ENCODE peak calls at places on chromosomes 2 and 18, in eight cellular contexts. O is effector memory CD4-positive, alpha-beta T cell; V is heart left ventricle; L is tibial artery; M is breast epithelium; Q is osteoblast; E is upper lobe of left lung; N is psoas muscle. W is an unnamed sample. For H3K27me3 and H3K9me3, the result is how much of the 10 kb centered on the place peaks cover.

GRCh38 chr2:99970292-99970868 is 172.0 kb downstream of the AFF3 start:
- DNase-seq in O (no peak), V (no peak), L (no peak), M (no peak), Q (no peak), E (no peak), N (no peak), W (no peak)

GRCh38 chr2:6526093-6526824 is 339.4 kb downstream of the CMPK2 start:
- DNase-seq in O (no peak), V (no peak), L (no peak), M (no peak), Q (no peak), E (no peak), N (no peak), W (no peak)

GRCh38 chr18:13463526-13463925 is 245.0 kb downstream of the LDLRAD4 start:
- DNase-seq in O (no peak), V (no peak), L (no peak), M (no peak), Q (no peak), E (no peak), N (no peak), W (no peak)

GRCh38 chr2:160207804-160208661 is 8.0 kb upstream of the ITGB6 start:
- DNase-seq in O (no peak), V (peak), L (peak), M (peak), Q (peak), E (no peak), N (peak), W (no peak)

GRCh38 chr2:231133365-231134114 is 8.7 kb upstream of the HTR2B start:
- DNase-seq in O (no peak), V (no peak), L (no peak), M (no peak), Q (peak), E (no peak), N (no peak), W (no peak)

GRCh38 chr2:19890104-19890503 is 11.7 kb downstream of the TTC32 start:
- DNase-seq in O (no peak), V (no peak), L (no peak), M (no peak), Q (no peak), E (no peak), N (no peak), W (no peak)

GRCh38 chr2:213847316-213847715 is 563.1 kb downstream of the SPAG16 start:
- DNase-seq in O (no peak), V (no peak), L (no peak), M (no peak), Q (no peak), E (no peak), N (no peak), W (no peak)

GRCh38 chr2:150144546-150145305 is 342.7 kb downstream of the RND3 start:
- DNase-seq in O (no peak), V (no peak), L (no peak), M (no peak), Q (no peak), E (no peak), N (no peak), W (no peak)

GRCh38 chr2:199458017-199458805 is 472 bp upstream of the SATB2 start:
- DNase-seq in O (no peak), V (peak), L (no peak), M (no peak), Q (peak), E (peak), N (peak), W (no peak)

GRCh38 chr2:226554726-226555125 is 244.9 kb downstream of the IRS1 start:
- DNase-seq in O (no peak), V (no peak), L (no peak), M (no peak), Q (no peak), E (no peak), N (no peak), W (no peak)

GRCh38 chr2:143759455-143759854 is 630.2 kb downstream of the ARHGAP15 start:
- DNase-seq in O (no peak), V (no peak), L (no peak), M (no peak), Q (no peak), E (no peak), N (no peak), W (no peak)

GRCh38 chr2:96928277-96928781 is 58.1 kb downstream of the FAM178B start:
- DNase-seq in O (no peak), V (no peak), L (peak), M (peak), Q (peak), E (no peak), N (peak), W (no peak)

DNA sequence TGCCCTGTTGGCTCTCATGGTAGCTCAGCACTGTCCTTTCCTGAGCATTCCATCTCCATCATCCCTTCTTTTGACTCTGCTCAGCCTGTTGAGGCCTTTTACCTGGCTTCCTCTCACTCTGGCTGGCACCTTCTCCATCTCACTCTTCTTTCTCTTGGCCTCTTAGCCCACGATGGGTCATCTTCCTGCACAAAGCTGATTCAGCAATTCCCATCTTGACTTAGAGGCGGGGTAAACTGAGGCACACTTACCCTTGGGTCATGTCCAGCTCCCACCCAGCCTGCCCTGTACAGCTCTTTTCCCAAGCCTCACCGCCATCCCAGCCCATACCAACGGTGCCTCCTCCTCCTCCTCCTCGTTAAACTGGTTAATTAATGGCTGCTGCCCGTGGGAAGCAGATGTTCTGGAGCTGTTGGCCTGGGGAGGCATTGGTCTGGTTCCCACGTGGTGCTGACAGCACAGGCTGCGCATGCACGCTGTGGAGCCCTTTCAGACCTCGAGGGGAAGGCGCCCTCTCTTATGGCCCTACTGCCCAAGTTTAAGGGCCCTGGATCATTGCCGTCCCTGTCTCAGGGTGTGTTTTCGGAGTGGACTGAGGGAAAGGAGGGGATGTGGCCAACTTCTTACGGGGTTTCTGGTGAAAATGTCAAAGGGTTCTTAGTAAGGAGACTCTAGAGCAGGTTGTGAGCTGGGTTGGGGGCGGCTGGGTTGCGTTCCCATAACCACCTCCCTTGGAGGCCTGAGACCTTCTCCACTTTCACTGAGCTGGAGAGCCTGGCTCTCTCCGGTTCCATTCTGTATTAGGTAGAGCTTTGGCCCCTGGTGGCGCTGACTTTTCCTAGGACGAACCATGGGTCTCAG is 10.9 kb downstream of the WNT10A start:
- DNase-seq in O (no peak), V (no peak), L (peak), M (no peak), Q (peak), E (no peak), N (no peak), W (no peak)
- H3K27me3 ChIP-seq in O (under half), V (under half), L (under half), M (under half), Q (under half), E (under half), N (under half), W (under half)

GRCh38 chr2:164847291-164847690 is 5.7 kb upstream of the COBLL1 start:
- DNase-seq in O (no peak), V (no peak), L (no peak), M (no peak), Q (no peak), E (no peak), N (no peak), W (no peak)
- H3K27ac ChIP-seq in O (no peak), V (no peak), L (no peak), M (no peak), Q (no peak), E (no peak), N (no peak), W (no peak)

GRCh38 chr18:402129-402528 is 98.4 kb downstream of the COLEC12 start:
- DNase-seq in O (no peak), V (no peak), L (no peak), M (no peak), Q (no peak), E (no peak), N (no peak), W (no peak)
- H3K9me3 ChIP-seq in O (under half), V (under half), L (under half), M (under half), Q (under half), E (under half), N (under half), W (under half)

DNA sequence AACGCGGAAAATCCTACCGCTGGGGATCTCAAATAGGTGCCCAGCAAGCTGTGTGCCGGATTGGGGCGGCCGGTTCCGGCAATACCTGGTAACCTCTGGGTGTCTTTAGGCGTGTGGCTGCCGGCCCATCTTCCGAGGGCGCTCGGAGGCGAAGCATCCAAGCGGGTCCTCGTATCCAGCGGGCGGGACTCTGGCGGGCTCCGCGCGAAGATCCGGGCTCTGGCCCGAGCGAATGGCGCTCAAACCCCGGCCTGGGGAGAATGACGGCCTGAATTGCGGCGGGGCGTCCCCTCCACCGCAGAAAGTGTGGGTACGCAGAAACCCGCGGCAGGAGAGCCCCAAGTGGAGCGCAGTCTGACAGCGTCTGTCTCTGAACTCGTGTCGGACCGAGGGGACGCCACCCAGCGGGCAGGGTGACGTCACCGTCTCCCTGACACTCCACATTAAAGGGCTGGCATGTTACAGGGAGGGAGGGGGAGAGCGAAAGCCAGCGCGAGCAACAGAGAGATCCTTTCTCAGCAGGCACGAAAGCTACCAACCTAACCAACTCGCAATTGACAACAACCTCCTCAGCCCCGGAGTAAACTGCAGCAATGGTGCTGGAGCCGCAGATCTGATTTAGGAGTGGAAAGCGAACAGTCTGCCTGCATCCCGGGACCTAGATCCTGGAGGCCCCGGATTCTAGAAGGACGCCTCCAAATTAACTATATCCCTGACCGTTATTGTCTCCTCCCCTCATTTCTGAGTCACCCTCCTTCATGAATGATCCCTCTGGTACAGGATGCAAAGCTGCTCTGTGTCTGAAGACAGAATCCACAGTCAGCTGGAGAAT is at the start of gene SKOR2:
- DNase-seq in O (no peak), V (no peak), L (no peak), M (no peak), Q (peak), E (peak), N (no peak), W (no peak)
- H3K27me3 ChIP-seq in O (under half), V (half or more), L (under half), M (half or more), Q (half or more), E (half or more), N (half or more), W (under half)

GRCh38 chr2:119408221-119408619 is 23.4 kb upstream of the TMEM37 start:
- DNase-seq in O (no peak), V (no peak), L (no peak), M (no peak), Q (no peak), E (peak), N (no peak), W (no peak)
- H3K27ac ChIP-seq in O (no peak), V (no peak), L (no peak), M (peak), Q (no peak), E (no peak), N (no peak), W (no peak)

DNA sequence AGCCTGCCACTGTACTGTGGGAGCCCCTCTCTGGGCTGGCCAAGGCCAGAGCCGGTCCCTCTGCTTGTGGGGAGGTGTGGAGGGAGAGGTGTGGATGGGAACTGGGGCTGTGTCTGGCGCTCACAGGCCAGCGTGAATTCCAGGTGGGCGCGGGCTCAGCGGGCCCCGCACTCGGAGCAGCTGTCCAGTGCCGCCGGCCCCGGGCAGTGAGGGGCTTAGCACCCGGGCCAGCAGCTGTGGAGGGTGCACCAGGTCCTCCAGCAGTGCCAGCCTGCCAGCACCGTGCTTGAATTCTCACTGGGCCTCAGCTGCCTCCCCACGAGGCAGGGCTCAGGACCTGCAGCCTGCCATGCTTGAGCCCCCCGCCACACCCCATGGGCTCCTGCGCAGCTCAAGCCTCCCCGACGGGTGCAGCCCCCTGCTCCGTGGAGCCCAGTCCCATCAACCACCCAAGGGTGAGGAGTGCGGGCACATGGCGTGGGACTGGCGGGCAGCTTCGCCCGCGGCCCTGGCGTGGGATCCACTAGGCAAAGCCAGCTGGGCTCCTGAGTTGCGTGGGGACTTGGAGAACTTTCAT is 69.5 kb upstream of the ABCA12 start:
- DNase-seq in O (no peak), V (no peak), L (no peak), M (no peak), Q (no peak), E (peak), N (no peak), W (no peak)
- H3K9me3 ChIP-seq in O (under half), V (under half), L (under half), M (under half), Q (under half), E (under half), N (under half), W (under half)

DNA sequence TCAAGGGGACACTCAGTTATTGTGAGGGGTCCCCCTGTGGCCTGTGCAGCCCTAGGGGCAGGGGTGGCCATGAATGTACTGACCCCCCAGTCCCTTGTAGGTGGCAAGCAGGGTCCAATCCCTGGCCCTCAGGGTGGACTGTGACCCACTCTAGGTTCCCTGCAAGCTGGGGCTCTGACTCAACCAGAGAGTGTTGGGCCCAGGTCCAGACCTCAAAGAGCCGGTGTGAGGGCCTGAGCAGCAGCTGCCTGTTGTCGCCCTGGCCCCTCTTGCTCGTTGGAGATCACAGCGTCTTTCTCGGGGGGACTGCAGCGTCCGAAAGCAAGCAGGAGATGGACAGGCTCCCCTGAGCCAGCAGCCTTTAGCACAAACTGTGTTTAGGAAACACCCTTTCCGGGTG is 66.8 kb upstream of the ATG16L1 start:
- DNase-seq in O (no peak), V (no peak), L (no peak), M (no peak), Q (no peak), E (no peak), N (no peak), W (no peak)
- H3K27me3 ChIP-seq in O (under half), V (under half), L (under half), M (under half), Q (under half), E (under half), N (under half), W (under half)

DNA sequence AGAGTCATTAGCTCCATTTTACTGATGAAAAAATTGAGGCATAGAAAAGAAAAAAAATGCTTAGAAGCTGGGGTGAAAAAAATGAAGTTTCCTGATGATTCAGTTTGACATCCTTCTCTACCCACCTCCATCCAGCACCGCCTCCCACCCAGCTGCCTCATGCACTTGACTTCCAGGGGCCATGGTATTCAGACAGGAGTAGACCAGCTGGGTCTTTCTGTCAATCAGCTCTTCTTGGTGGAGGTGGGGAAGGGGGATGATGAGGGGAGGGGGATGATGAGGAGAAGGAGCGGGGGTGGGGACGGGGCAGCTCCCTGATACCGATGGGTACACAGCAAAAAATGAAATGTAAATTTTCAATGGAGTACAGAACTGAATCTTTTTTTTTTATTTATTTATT is 10.2 kb upstream of the KCNF1 start:
- DNase-seq in O (no peak), V (no peak), L (peak), M (no peak), Q (peak), E (no peak), N (no peak), W (no peak)
- H3K27ac ChIP-seq in O (no peak), V (no peak), L (no peak), M (no peak), Q (no peak), E (no peak), N (no peak), W (no peak)

GRCh38 chr2:153668923-153669322 is 190.4 kb upstream of the RPRM start:
- DNase-seq in O (no peak), V (no peak), L (no peak), M (no peak), Q (no peak), E (peak), N (no peak), W (no peak)
- H3K9me3 ChIP-seq in O (under half), V (under half), L (under half), M (under half), Q (under half), E (under half), N (under half), W (under half)

W was measured in naive thymus-derived CD4-positive, alpha-beta T cell.